ENCODE peak calls at places on chromosomes 3 and 15, in six cellular contexts. U is activated naive CD4-positive, alpha-beta T cell; B is kidney epithelial cell; O is NCI-H2081 treated with DMSO at 0.1 percent for 48 hours; L is mesothelial cell of epicardium; M is NCI-H774. C is an unnamed sample.

GRCh38 chr3:64120876-64121275 is 97.6 kb upstream of the PSMD6 start:
- DNase-seq in B (no peak), M (no peak), U (no peak), L (no peak), O (no peak), C (no peak)

GRCh38 chr15:69930754-69931153 is 167.0 kb downstream of the TLE3 start:
- DNase-seq in B (no peak), L (no peak), O (no peak), U (no peak), M (no peak), C (no peak)

GRCh38 chr3:111473550-111473949 is 68.4 kb upstream of the CD96 start:
- DNase-seq in U (no peak), B (no peak), L (no peak), M (no peak), O (no peak), C (no peak)

GRCh38 chr3:72763751-72764440 is 84.3 kb downstream of the SHQ1 start:
- DNase-seq in B (no peak), M (no peak), L (no peak), O (no peak), U (no peak), C (no peak)

GRCh38 chr15:88255496-88256171 is 905 bp downstream of the NTRK3 start:
- DNase-seq in B (no peak), L (peak), O (no peak), U (no peak), M (peak), C (no peak)

GRCh38 chr3:185103359-185104127 is 49.3 kb downstream of the C3orf70 start:
- DNase-seq in B (no peak), O (no peak), L (no peak), M (no peak), U (no peak), C (no peak)

GRCh38 chr3:134094491-134094890 is 64.8 kb upstream of the SLCO2A1 start:
- DNase-seq in O (no peak), U (no peak), B (no peak), M (no peak), L (no peak), C (no peak)

GRCh38 chr3:100516232-100516631 is 23.8 kb downstream of the TMEM45A start:
- DNase-seq in M (no peak), O (no peak), B (no peak), L (no peak), U (no peak), C (no peak)

GRCh38 chr15:69232144-69232543 is 66.6 kb upstream of the PAQR5 start:
- DNase-seq in O (no peak), U (no peak), L (no peak), M (no peak), B (no peak), C (no peak)

GRCh38 chr15:96409231-96410138 is 79.0 kb downstream of the NR2F2 start:
- DNase-seq in O (no peak), L (peak), U (no peak), M (no peak), B (no peak), C (no peak)

GRCh38 chr3:174247671-174248070 is 611.5 kb upstream of the NAALADL2 start:
- DNase-seq in B (no peak), O (no peak), M (no peak), U (no peak), L (no peak), C (no peak)

GRCh38 chr3:69107841-69108240 is 14.6 kb downstream of the LMOD3 start:
- DNase-seq in M (no peak), U (no peak), O (no peak), L (no peak), B (no peak), C (no peak)

GRCh38 chr15:70559840-70560239 is 203.5 kb downstream of the UACA start:
- DNase-seq in L (no peak), M (no peak), U (no peak), B (no peak), O (no peak), C (no peak)

GRCh38 chr3:184538600-184539431 is 22.8 kb upstream of the EPHB3 start:
- DNase-seq in B (no peak), U (no peak), O (no peak), M (no peak), L (peak), C (peak)

GRCh38 chr15:53197426-53197839 is 407.3 kb upstream of the ONECUT1 start:
- DNase-seq in L (peak), M (peak), B (peak), U (no peak), O (peak), C (peak)

GRCh38 chr15:58981808-58982475 is 5.5 kb upstream of the RNF111 start:
- DNase-seq in U (no peak), L (no peak), M (no peak), B (no peak), O (no peak), C (no peak)

GRCh38 chr15:72835289-72835890 is 51.8 kb upstream of the ADPGK start:
- DNase-seq in B (no peak), L (no peak), U (no peak), M (no peak), O (no peak), C (no peak)

GRCh38 chr3:112391648-112392047 is 58.7 kb downstream of the CD200 start:
- DNase-seq in U (no peak), B (no peak), M (no peak), L (no peak), O (no peak), C (no peak)

GRCh38 chr3:27673701-27674100 is 48.4 kb downstream of the EOMES start:
- DNase-seq in O (no peak), M (no peak), L (no peak), B (no peak), U (no peak), C (no peak)

GRCh38 chr3:184354740-184355139 is 6.7 kb downstream of the CLCN2 start:
- DNase-seq in M (no peak), O (no peak), L (no peak), B (no peak), U (no peak), C (no peak)

GRCh38 chr3:10951295-10951926 is 41.1 kb upstream of the SLC6A1 start:
- DNase-seq in M (no peak), U (no peak), B (no peak), O (no peak), L (no peak), C (no peak)

GRCh38 chr15:94070341-94071275 is 160.8 kb upstream of the MCTP2 start:
- DNase-seq in O (no peak), L (no peak), U (no peak), B (peak), M (peak), C (no peak)

GRCh38 chr3:30347679-30348216 is 258.7 kb upstream of the TGFBR2 start:
- DNase-seq in O (no peak), M (no peak), B (peak), U (no peak), L (no peak), C (no peak)

GRCh38 chr15:70602834-70603560 is 160.4 kb downstream of the UACA start:
- DNase-seq in B (no peak), L (no peak), U (no peak), O (no peak), M (no peak), C (no peak)

GRCh38 chr3:105970283-105970682 is 101.5 kb upstream of the CBLB start:
- DNase-seq in M (no peak), U (no peak), L (no peak), O (no peak), B (no peak), C (no peak)

GRCh38 chr3:129316121-129317013 is 37.7 kb downstream of the HMCES start:
- DNase-seq in O (peak), B (no peak), L (peak), U (peak), M (peak), C (peak)

GRCh38 chr15:36988947-36989346 is 111.4 kb downstream of the MEIS2 start:
- DNase-seq in L (no peak), O (no peak), M (no peak), B (no peak), U (no peak), C (no peak)

C was measured in type B pancreatic cell.